ENCODE peak calls at places on chromosomes 11 and 22, in six cellular contexts. One of them, this sample, is unnamed.

GRCh38 chr22:49154433-49154832 is 673.2 kb downstream of the BRD1 start:
- DNase-seq in endothelial cell: no peak
- DNase-seq in glutamatergic neuron: no peak
- DNase-seq in fibroblast of mammary gland: no peak
- DNase-seq in tibial artery: no peak
- DNase-seq in endodermal cell: no peak
- DNase-seq in this sample: no peak

GRCh38 chr11:35927730-35928129 is 16.1 kb upstream of the LDLRAD3 start:
- DNase-seq in fibroblast of mammary gland: peak; percentile 93
- DNase-seq in tibial artery: peak; percentile 75
- DNase-seq in endodermal cell: peak; percentile 34
- DNase-seq in endothelial cell: no peak
- DNase-seq in glutamatergic neuron: no peak
- DNase-seq in this sample: peak; percentile 91

GRCh38 chr11:31882951-31883392 is 71.8 kb upstream of the PAX6 start:
- DNase-seq in glutamatergic neuron: peak; percentile 32
- DNase-seq in endodermal cell: peak; percentile 77
- DNase-seq in endothelial cell: no peak
- DNase-seq in fibroblast of mammary gland: no peak
- DNase-seq in tibial artery: no peak
- DNase-seq in this sample: no peak

GRCh38 chr11:69382131-69383128 is 88.5 kb downstream of the MYEOV start:
- DNase-seq in glutamatergic neuron: no peak
- DNase-seq in fibroblast of mammary gland: peak; percentile 46
- DNase-seq in endothelial cell: no peak
- DNase-seq in endodermal cell: peak; percentile 48
- DNase-seq in tibial artery: peak; percentile 61
- DNase-seq in this sample: peak; percentile 36

GRCh38 chr11:127017482-127017881 is 16.9 kb upstream of the KIRREL3 start:
- DNase-seq in endothelial cell: peak; percentile 45
- DNase-seq in fibroblast of mammary gland: peak; percentile 68
- DNase-seq in tibial artery: no peak
- DNase-seq in glutamatergic neuron: peak; percentile 48
- DNase-seq in endodermal cell: peak; percentile 77
- DNase-seq in this sample: no peak

GRCh38 chr11:76155455-76156232 is 50.7 kb downstream of the WNT11 start:
- DNase-seq in tibial artery: no peak
- DNase-seq in fibroblast of mammary gland: no peak
- DNase-seq in endodermal cell: no peak
- DNase-seq in endothelial cell: no peak
- DNase-seq in glutamatergic neuron: no peak
- DNase-seq in this sample: peak; percentile 27

GRCh38 chr11:67248653-67249052 is 17.6 kb upstream of the GRK2 start:
- DNase-seq in fibroblast of mammary gland: peak; percentile 62
- DNase-seq in glutamatergic neuron: no peak
- DNase-seq in endodermal cell: no peak
- DNase-seq in tibial artery: peak; percentile 12
- DNase-seq in endothelial cell: no peak
- DNase-seq in this sample: peak; percentile 22

GRCh38 chr11:77213029-77213579 is 85.1 kb downstream of the MYO7A start:
- DNase-seq in endothelial cell: no peak
- DNase-seq in fibroblast of mammary gland: no peak
- DNase-seq in endodermal cell: no peak
- DNase-seq in glutamatergic neuron: no peak
- DNase-seq in tibial artery: no peak
- DNase-seq in this sample: no peak

GRCh38 chr11:10539339-10539738 is 1.6 kb downstream of the RNF141 start:
- DNase-seq in fibroblast of mammary gland: no peak
- DNase-seq in glutamatergic neuron: no peak
- DNase-seq in endothelial cell: no peak
- DNase-seq in endodermal cell: no peak
- DNase-seq in tibial artery: no peak
- DNase-seq in this sample: no peak

GRCh38 chr11:128420943-128421342 is 166.4 kb downstream of the ETS1 start:
- DNase-seq in glutamatergic neuron: no peak
- DNase-seq in endodermal cell: no peak
- DNase-seq in endothelial cell: no peak
- DNase-seq in tibial artery: no peak
- DNase-seq in fibroblast of mammary gland: peak; percentile 92
- DNase-seq in this sample: peak; percentile 95

GRCh38 chr22:49975543-49976389 is 15.2 kb downstream of the PIM3 start:
- DNase-seq in tibial artery: peak; percentile 63
- DNase-seq in glutamatergic neuron: peak; percentile 36
- DNase-seq in endothelial cell: peak; percentile 11
- DNase-seq in endodermal cell: peak; percentile 79
- DNase-seq in fibroblast of mammary gland: no peak
- DNase-seq in this sample: no peak

GRCh38 chr22:31818481-31819392 is 64.9 kb downstream of the DEPDC5 start:
- DNase-seq in fibroblast of mammary gland: peak; percentile 62
- DNase-seq in endodermal cell: no peak
- DNase-seq in glutamatergic neuron: no peak
- DNase-seq in tibial artery: no peak
- DNase-seq in endothelial cell: no peak
- DNase-seq in this sample: peak; percentile 29
- TF ChIP-seq CTCF in fibroblast of mammary gland: peak; percentile 12
- TF ChIP-seq CTCF in endodermal cell: no peak
- TF ChIP-seq CTCF in glutamatergic neuron: no peak
- TF ChIP-seq CTCF in tibial artery: no peak
- TF ChIP-seq CTCF in endothelial cell: no peak
- TF ChIP-seq CTCF in this sample: peak; percentile 26

GRCh38 chr11:112785717-112786116 is 175.5 kb upstream of the NCAM1 start:
- DNase-seq in tibial artery: no peak
- DNase-seq in endothelial cell: no peak
- DNase-seq in endodermal cell: peak; percentile 49
- DNase-seq in glutamatergic neuron: no peak
- DNase-seq in fibroblast of mammary gland: peak; percentile 62
- DNase-seq in this sample: peak; percentile 13

GRCh38 chr11:112783945-112784322 is 177.3 kb upstream of the NCAM1 start:
- DNase-seq in endothelial cell: no peak
- DNase-seq in fibroblast of mammary gland: no peak
- DNase-seq in tibial artery: no peak
- DNase-seq in glutamatergic neuron: no peak
- DNase-seq in endodermal cell: no peak
- DNase-seq in this sample: no peak

GRCh38 chr11:112786196-112786595 is 175.0 kb upstream of the NCAM1 start:
- DNase-seq in glutamatergic neuron: no peak
- DNase-seq in endodermal cell: no peak
- DNase-seq in endothelial cell: no peak
- DNase-seq in tibial artery: no peak
- DNase-seq in fibroblast of mammary gland: no peak
- DNase-seq in this sample: no peak

GRCh38 chr11:112785104-112785503 is 176.1 kb upstream of the NCAM1 start:
- DNase-seq in tibial artery: no peak
- DNase-seq in endodermal cell: no peak
- DNase-seq in glutamatergic neuron: no peak
- DNase-seq in endothelial cell: no peak
- DNase-seq in fibroblast of mammary gland: peak; percentile 25
- DNase-seq in this sample: no peak

DNA sequence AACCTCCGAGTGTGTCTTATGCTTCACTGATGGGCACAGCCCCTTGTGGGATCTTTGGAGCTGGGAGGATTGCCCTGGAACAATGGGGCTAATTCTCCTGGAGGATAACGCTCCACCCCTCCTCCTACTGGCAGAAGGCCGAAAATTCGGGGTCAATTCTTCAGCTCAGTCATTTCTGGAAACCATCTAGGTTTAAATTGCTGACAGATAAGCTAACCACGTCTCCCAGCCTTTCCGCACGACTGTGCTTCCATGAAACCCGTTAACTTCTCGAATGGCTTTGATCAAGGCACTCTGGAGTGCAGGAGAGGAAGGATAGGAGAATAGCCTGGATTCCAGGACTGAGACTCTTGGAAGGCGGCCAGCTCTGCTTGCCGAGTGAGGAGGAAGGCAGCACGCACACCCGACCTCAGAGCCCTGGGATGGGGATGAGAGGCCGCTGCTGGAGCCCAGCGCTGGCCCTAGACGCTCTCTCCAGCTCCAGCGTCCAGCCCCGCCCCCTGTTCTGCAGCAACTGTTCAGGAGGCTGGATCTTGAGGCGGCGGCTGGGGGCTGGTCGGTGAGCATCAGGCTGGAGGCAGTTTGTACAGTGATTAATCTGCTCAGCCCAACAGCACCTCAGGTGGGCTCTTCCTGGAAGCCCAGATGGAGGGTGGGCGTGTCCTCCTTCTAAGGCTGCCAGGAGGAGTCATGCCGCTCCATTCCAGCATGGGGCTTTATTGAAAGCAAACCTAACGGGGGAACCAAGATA is 176.7 kb upstream of the NCAM1 start:
- DNase-seq in tibial artery: peak; percentile 73
- DNase-seq in glutamatergic neuron: no peak
- DNase-seq in endothelial cell: no peak
- DNase-seq in endodermal cell: peak; percentile 70
- DNase-seq in fibroblast of mammary gland: peak; percentile 28
- DNase-seq in this sample: peak; percentile 5
- TF ChIP-seq CTCF in tibial artery: no peak
- TF ChIP-seq CTCF in glutamatergic neuron: no peak
- TF ChIP-seq CTCF in endothelial cell: no peak
- TF ChIP-seq CTCF in endodermal cell: peak; percentile 62
- TF ChIP-seq CTCF in fibroblast of mammary gland: no peak
- TF ChIP-seq CTCF in this sample: peak; percentile 3

GRCh38 chr11:9230291-9230690 is 34.9 kb downstream of the DENND5A start:
- DNase-seq in endothelial cell: no peak
- DNase-seq in tibial artery: no peak
- DNase-seq in endodermal cell: no peak
- DNase-seq in glutamatergic neuron: no peak
- DNase-seq in fibroblast of mammary gland: no peak
- DNase-seq in this sample: no peak

GRCh38 chr11:9232482-9232881 is 32.7 kb downstream of the DENND5A start:
- DNase-seq in glutamatergic neuron: no peak
- DNase-seq in endodermal cell: no peak
- DNase-seq in tibial artery: no peak
- DNase-seq in fibroblast of mammary gland: no peak
- DNase-seq in endothelial cell: no peak
- DNase-seq in this sample: no peak

GRCh38 chr11:9228086-9228485 is 37.1 kb downstream of the DENND5A start:
- DNase-seq in glutamatergic neuron: no peak
- DNase-seq in fibroblast of mammary gland: no peak
- DNase-seq in endodermal cell: peak; percentile 64
- DNase-seq in endothelial cell: no peak
- DNase-seq in tibial artery: no peak
- DNase-seq in this sample: no peak

GRCh38 chr11:9226514-9226913 is 38.6 kb downstream of the DENND5A start:
- DNase-seq in glutamatergic neuron: no peak
- DNase-seq in fibroblast of mammary gland: no peak
- DNase-seq in tibial artery: no peak
- DNase-seq in endothelial cell: no peak
- DNase-seq in endodermal cell: peak; percentile 5
- DNase-seq in this sample: no peak

DNA sequence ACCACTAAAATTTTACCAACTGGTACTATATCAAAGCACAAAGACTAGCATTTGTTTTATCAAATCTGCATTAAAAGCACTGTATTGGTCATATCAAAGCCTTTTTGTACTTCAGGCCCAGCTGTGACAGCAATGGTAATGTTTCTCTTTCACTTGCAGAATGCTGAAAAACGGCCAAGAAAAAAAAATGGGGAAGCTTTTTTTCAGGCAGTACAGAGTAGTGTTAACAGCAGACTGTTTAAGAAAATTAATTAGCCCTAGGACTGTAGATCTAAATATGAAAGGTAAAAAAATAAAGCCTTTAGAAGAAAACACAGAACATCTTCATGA is 33.3 kb downstream of the DENND5A start:
- DNase-seq in glutamatergic neuron: no peak
- DNase-seq in endodermal cell: no peak
- DNase-seq in endothelial cell: no peak
- DNase-seq in tibial artery: no peak
- DNase-seq in fibroblast of mammary gland: peak; percentile 55
- DNase-seq in this sample: peak; percentile 75
- TF ChIP-seq CTCF in glutamatergic neuron: no peak
- TF ChIP-seq CTCF in endodermal cell: no peak
- TF ChIP-seq CTCF in endothelial cell: no peak
- TF ChIP-seq CTCF in tibial artery: no peak
- TF ChIP-seq CTCF in fibroblast of mammary gland: no peak
- TF ChIP-seq CTCF in this sample: no peak

DNA sequence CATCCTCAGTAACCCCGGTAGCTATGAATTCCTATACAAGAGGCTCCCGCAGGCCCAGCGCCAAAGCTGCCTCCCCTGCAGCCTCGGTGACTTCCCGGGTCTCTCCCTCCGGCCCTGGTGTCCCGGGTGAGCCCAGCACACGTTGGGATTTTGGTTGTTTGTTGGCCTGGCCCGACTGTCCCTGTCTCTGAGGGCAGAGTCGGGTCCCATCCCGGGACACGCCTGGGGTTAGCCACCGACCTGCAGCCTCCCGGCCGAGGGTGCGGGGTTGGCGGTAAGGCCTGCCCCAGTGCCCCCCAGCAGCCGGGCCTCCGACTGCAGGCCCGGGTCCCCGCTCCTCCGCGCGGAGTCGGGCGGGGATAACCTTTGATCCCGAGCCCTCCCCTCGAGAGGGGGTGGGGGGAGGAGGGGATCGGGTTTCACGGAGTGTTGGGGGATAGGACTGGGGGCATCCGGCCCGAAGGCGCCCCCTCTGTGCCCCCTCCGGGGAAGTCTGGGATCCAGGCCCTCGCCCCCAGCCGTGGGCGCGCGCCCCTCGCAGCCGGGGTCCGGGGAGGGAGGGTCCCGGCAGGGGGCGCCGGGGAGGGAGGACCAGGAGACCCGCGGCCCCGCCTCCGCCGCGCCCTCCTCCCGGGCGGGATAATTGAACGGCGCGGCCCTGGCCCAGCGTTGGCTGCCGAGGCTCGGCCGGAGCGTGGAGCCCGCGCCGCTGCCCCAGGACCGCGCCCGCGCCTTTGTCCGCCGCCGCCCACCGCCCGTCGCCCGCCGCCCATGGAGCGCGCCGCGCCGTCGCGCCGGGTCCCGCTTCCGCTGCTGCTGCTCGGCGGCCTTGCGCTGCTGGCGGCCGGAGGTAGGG is at the start of gene FBLN1:
- DNase-seq in glutamatergic neuron: peak; percentile 85
- DNase-seq in fibroblast of mammary gland: no peak
- DNase-seq in endothelial cell: peak; percentile 63
- DNase-seq in tibial artery: peak; percentile 75
- DNase-seq in endodermal cell: peak; percentile 91
- DNase-seq in this sample: no peak
- TF ChIP-seq CTCF in glutamatergic neuron: peak; percentile 64
- TF ChIP-seq CTCF in fibroblast of mammary gland: no peak
- TF ChIP-seq CTCF in endothelial cell: no peak
- TF ChIP-seq CTCF in tibial artery: no peak
- TF ChIP-seq CTCF in endodermal cell: peak; percentile 58
- TF ChIP-seq CTCF in this sample: no peak

This sample was measured in choroid plexus epithelial cell.